ENCODE peak calls at places on chromosomes 11 and 22, in eight cellular contexts. E is A549; U is uterus; M is CD8-positive, alpha-beta T cell; W is MCF 10A; I is lower lobe of right lung; Q is choroid plexus epithelial cell; X is left ventricle myocardium inferior. P is an unnamed sample.

GRCh38 chr22:50683994-50684371 is 11.4 kb downstream of the SHANK3 start:
- DNase-seq in X (no peak), M (no peak), E (no peak), I (no peak), U (no peak), W (no peak), Q (no peak), P (no peak)

GRCh38 chr22:19984201-19984753 is 32.3 kb downstream of the ARVCF start:
- DNase-seq in W (peak), X (peak), U (peak), I (no peak), Q (peak), E (peak), M (no peak), P (no peak)

GRCh38 chr22:23122216-23122957 is 19.4 kb downstream of the RSPH14 start:
- DNase-seq in E (no peak), U (no peak), Q (no peak), M (no peak), W (no peak), X (no peak), I (no peak), P (no peak)

GRCh38 chr11:105132716-105133511 is 6.7 kb downstream of the CARD18 start:
- DNase-seq in X (no peak), U (no peak), E (peak), M (no peak), W (peak), Q (peak), I (no peak), P (no peak)

GRCh38 chr11:108959124-108959761 is 294.4 kb downstream of the DDX10 start:
- DNase-seq in I (no peak), X (no peak), U (no peak), E (no peak), W (no peak), Q (no peak), M (no peak), P (no peak)

GRCh38 chr11:131033151-131033651 is 116.9 kb upstream of the SNX19 start:
- DNase-seq in W (peak), U (no peak), X (no peak), M (no peak), I (no peak), E (peak), Q (peak), P (no peak)

GRCh38 chr11:64810891-64811272 is 531 bp upstream of the MEN1 start:
- DNase-seq in X (no peak), W (no peak), U (no peak), Q (no peak), M (no peak), E (no peak), I (no peak), P (no peak)

GRCh38 chr11:129388824-129389223 is 13.2 kb downstream of the BARX2 start:
- DNase-seq in W (no peak), I (no peak), U (no peak), Q (no peak), X (no peak), M (no peak), E (no peak), P (no peak)

GRCh38 chr22:19868773-19869471 is 14.2 kb upstream of the GNB1L start:
- DNase-seq in W (no peak), M (peak), X (peak), I (peak), U (peak), Q (no peak), E (no peak), P (peak)

GRCh38 chr11:63931045-63931444 is 7.8 kb upstream of the NAA40 start:
- DNase-seq in X (no peak), W (no peak), Q (peak), U (no peak), I (no peak), E (no peak), M (no peak), P (no peak)

GRCh38 chr11:79440451-79441158 is at the start of gene TENM4:
- DNase-seq in Q (peak), M (no peak), E (peak), X (peak), W (peak), U (peak), I (peak), P (peak)

GRCh38 chr11:9461760-9462134 is 935 bp downstream of the ZNF143 start:
- DNase-seq in M (no peak), X (no peak), W (peak), I (no peak), E (peak), Q (peak), U (no peak), P (no peak)

DNA sequence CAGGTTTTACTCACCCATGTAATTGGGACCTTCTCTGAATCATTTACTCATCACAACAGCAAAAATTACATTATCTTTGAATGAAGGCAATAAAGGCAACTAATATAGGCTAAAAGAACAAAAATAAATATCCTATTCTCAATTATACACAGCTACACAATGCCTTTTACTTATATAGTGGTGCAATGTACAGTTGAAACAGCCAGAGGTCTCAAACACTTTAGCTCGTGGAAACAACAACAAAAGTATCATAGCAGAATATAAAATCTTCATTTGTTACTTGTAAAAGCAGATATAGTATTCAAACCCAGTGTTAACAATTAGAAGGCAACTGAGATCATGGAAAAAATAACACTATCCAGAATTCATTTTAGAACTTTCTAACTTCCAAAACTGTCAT is 20.6 kb upstream of the CCDC34 start:
- DNase-seq in Q (no peak), X (no peak), U (no peak), W (no peak), M (no peak), I (no peak), E (no peak), P (no peak)
- TF ChIP-seq CTCF in Q (no peak), X (peak), U (no peak), W (no peak), M (no peak), I (no peak), E (no peak), P (no peak)

GRCh38 chr22:46296257-46297150 is at the start of gene GTSE1:
- DNase-seq in M (peak), X (peak), Q (peak), I (peak), U (peak), E (peak), W (peak), P (peak)
- TF ChIP-seq CTCF in M (peak), X (peak), Q (peak), I (peak), U (peak), E (no peak), W (no peak), P (no peak)

GRCh38 chr11:61264795-61265194 is 23.8 kb downstream of the PGA5 start:
- DNase-seq in I (no peak), U (no peak), Q (no peak), E (no peak), W (no peak), M (no peak), X (no peak), P (no peak)
- TF ChIP-seq CTCF in I (no peak), U (no peak), Q (no peak), E (no peak), W (no peak), M (no peak), X (no peak), P (no peak)

DNA sequence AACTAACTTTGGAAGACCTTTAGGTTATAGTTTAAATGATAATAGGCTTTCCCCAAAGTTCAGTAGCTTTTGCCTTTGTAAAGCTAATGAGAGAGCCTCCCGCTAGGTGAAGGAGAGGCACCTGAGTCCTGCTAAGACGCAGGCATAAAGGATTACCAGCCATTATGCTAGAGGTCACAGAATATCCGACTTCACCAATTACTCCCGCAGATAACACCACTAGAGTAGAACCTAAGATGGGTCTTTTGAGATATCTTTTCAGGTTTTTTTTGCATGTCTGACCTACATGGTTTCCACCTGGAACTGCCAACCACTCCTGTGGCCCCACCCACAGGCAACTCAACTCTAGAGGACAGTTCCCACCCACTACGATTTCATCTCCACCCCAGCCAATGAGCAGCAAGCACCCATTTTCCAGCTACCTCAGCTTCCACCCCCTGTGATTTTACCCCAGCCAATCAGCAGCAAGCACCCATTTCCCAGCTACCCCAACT is 314.3 kb downstream of the BRD1 start:
- DNase-seq in U (no peak), W (no peak), E (no peak), X (no peak), I (no peak), Q (no peak), M (no peak), P (no peak)
- TF ChIP-seq CTCF in U (no peak), W (no peak), E (no peak), X (no peak), I (no peak), Q (no peak), M (no peak), P (no peak)

GRCh38 chr11:113162590-113162961 is 151.8 kb upstream of the TTC12 start:
- DNase-seq in U (no peak), X (no peak), W (no peak), I (no peak), Q (peak), E (no peak), M (no peak), P (no peak)
- TF ChIP-seq CTCF in U (no peak), X (peak), W (no peak), I (no peak), Q (peak), E (no peak), M (no peak), P (no peak)

GRCh38 chr11:117490019-117490679 is 162.5 kb downstream of the CEP164 start:
- DNase-seq in I (no peak), M (no peak), W (no peak), U (no peak), E (no peak), X (no peak), Q (no peak), P (peak)

GRCh38 chr11:117486059-117486458 is 158.4 kb downstream of the CEP164 start:
- DNase-seq in U (no peak), E (no peak), W (no peak), I (no peak), X (no peak), M (no peak), Q (no peak), P (no peak)

GRCh38 chr11:117492578-117493251 is 165.1 kb downstream of the CEP164 start:
- DNase-seq in M (no peak), X (no peak), Q (no peak), U (no peak), E (no peak), W (no peak), I (no peak), P (peak)

GRCh38 chr11:117490911-117491310 is 163.3 kb downstream of the CEP164 start:
- DNase-seq in W (no peak), X (no peak), I (no peak), M (no peak), U (no peak), E (no peak), Q (no peak), P (no peak)

GRCh38 chr11:117488996-117489952 is 161.6 kb downstream of the CEP164 start:
- DNase-seq in E (no peak), U (no peak), X (no peak), W (no peak), M (no peak), I (no peak), Q (no peak), P (no peak)
- TF ChIP-seq CTCF in E (no peak), U (no peak), X (no peak), W (no peak), M (no peak), I (no peak), Q (no peak), P (no peak)

P was measured in endothelial cell.